ENCODE peak calls at places on chromosomes 4 and X, in nine cellular contexts. O is H54; R is SHP77; W is hippocampal formation; S is naive B cell; V is activated CD4-positive, alpha-beta T cell treated with anti-CD3 and anti-CD28 coated beads, Interleukin-2, amount 50 U/mL, for 4 hours; L is CD8-positive, alpha-beta memory T cell; U is T-helper 2 cell; N is NCI-H2107. F is an unnamed sample.

GRCh38 chr4:55083771-55084170 is 41.6 kb downstream of the KDR start:
- DNase-seq in O (no peak), R (no peak), S (no peak), U (no peak), V (no peak), L (no peak), W (no peak), N (no peak), F (no peak)

GRCh38 chr4:55554453-55555030 is 7.8 kb upstream of the CLOCK start:
- DNase-seq in V (no peak), R (no peak), U (no peak), W (peak; percentile 16), N (no peak), S (no peak), L (no peak), O (no peak), F (no peak)

GRCh38 chrX:40552768-40553167 is 28.0 kb upstream of the ATP6AP2 start:
- DNase-seq in R (no peak), L (no peak), N (no peak), W (peak; percentile 2), S (no peak), V (no peak), U (no peak), O (no peak), F (no peak)

GRCh38 chr4:47490550-47490949 is 5.5 kb downstream of the ATP10D start:
- DNase-seq in V (no peak), N (no peak), S (no peak), L (no peak), W (no peak), U (no peak), O (no peak), R (no peak), F (no peak)

GRCh38 chrX:40877869-40878268 is 142.5 kb upstream of the MED14 start:
- DNase-seq in L (no peak), W (peak; percentile 1), U (no peak), R (no peak), O (no peak), S (peak; percentile 6), N (no peak), V (no peak), F (no peak)

GRCh38 chr4:55031158-55031557 is 94.2 kb downstream of the KDR start:
- DNase-seq in R (no peak), W (no peak), S (no peak), L (no peak), O (no peak), N (no peak), V (no peak), U (no peak), F (no peak)

GRCh38 chr4:38663021-38663800 is 788 bp upstream of the KLF3 start:
- DNase-seq in W (peak; percentile 96), N (no peak), O (no peak), U (peak; percentile 57), V (peak; percentile 47), L (no peak), R (no peak), S (no peak), F (no peak)

GRCh38 chr4:176185068-176185467 is 10.3 kb downstream of the SPATA4 start:
- DNase-seq in V (no peak), W (no peak), R (no peak), N (no peak), L (no peak), U (no peak), S (no peak), O (no peak), F (no peak)

GRCh38 chr4:54783402-54784110 is 125.8 kb downstream of the KIT start:
- DNase-seq in O (no peak), N (no peak), S (no peak), R (peak; percentile 22), W (no peak), U (no peak), V (no peak), L (no peak), F (no peak)

GRCh38 chrX:150094996-150095395 is 156.7 kb upstream of the EOLA2 start:
- DNase-seq in N (no peak), R (no peak), U (no peak), W (no peak), L (no peak), S (no peak), O (no peak), V (no peak), F (no peak)

GRCh38 chr4:81421346-81422218 is 50.1 kb downstream of the RASGEF1B start:
- DNase-seq in O (no peak), N (no peak), L (no peak), R (no peak), V (no peak), W (no peak), U (no peak), S (peak; percentile 47), F (peak; percentile 15)

GRCh38 chr4:26320159-26320452 is 708 bp upstream of the RBPJ start:
- DNase-seq in N (no peak), L (peak; percentile 71), W (no peak), R (no peak), O (no peak), S (no peak), U (no peak), V (no peak), F (no peak)

GRCh38 chrX:132965461-132965860 is 7.0 kb upstream of the HS6ST2 start:
- DNase-seq in O (no peak), U (no peak), R (no peak), N (no peak), S (no peak), V (no peak), L (no peak), W (no peak), F (no peak)

GRCh38 chr4:68447201-68447600 is at the start of gene TMPRSS11E:
- DNase-seq in U (no peak), N (no peak), W (no peak), O (no peak), R (no peak), L (no peak), V (no peak), S (no peak), F (no peak)

GRCh38 chrX:114985967-114986592 is 31.3 kb downstream of the IL13RA2 start:
- DNase-seq in W (no peak), S (no peak), R (no peak), U (no peak), N (no peak), V (no peak), O (no peak), L (no peak), F (no peak)

GRCh38 chr4:140099993-140100392 is 54.0 kb downstream of the MAML3 start:
- DNase-seq in L (no peak), O (no peak), N (no peak), V (no peak), U (no peak), S (no peak), R (no peak), W (peak; percentile 12), F (no peak)

GRCh38 chr4:76377922-76378321 is 43.0 kb downstream of the CCDC158 start:
- DNase-seq in W (no peak), O (no peak), R (peak; percentile 11), S (no peak), N (no peak), L (peak; percentile 52), V (peak; percentile 9), U (peak; percentile 8), F (no peak)

GRCh38 chr4:2126309-2127043 is 67.3 kb downstream of the NAT8L start:
- DNase-seq in S (no peak), N (no peak), O (no peak), R (no peak), W (no peak), V (no peak), U (no peak), L (no peak), F (no peak)

GRCh38 chrX:123846598-123847038 is 13.2 kb upstream of the XIAP start:
- DNase-seq in N (no peak), W (no peak), V (no peak), U (no peak), R (no peak), O (no peak), L (no peak), S (no peak), F (no peak)

GRCh38 chrX:120238947-120239346 is 11.7 kb upstream of the ZBTB33 start:
- DNase-seq in L (no peak), S (no peak), U (no peak), R (no peak), V (no peak), N (no peak), W (no peak), O (no peak), F (no peak)

GRCh38 chr4:16597829-16598228 is 300.6 kb downstream of the LDB2 start:
- DNase-seq in S (no peak), R (no peak), U (no peak), O (no peak), W (no peak), L (no peak), N (no peak), V (no peak), F (no peak)

GRCh38 chrX:73446831-73447230 is at the start of gene CDX4:
- DNase-seq in U (no peak), V (no peak), O (no peak), R (no peak), L (no peak), W (no peak), N (no peak), S (no peak), F (no peak)

GRCh38 chrX:22577181-22577580 is 304.5 kb downstream of the CBLL2 start:
- DNase-seq in W (no peak), V (no peak), U (no peak), O (peak; percentile 0), L (no peak), S (no peak), N (no peak), R (no peak), F (no peak)

GRCh38 chrX:87409113-87409841 is 108.3 kb upstream of the KLHL4 start:
- DNase-seq in L (no peak), O (peak; percentile 33), N (no peak), S (no peak), V (no peak), U (no peak), W (no peak), R (no peak), F (no peak)